ENCODE peak calls at places on chromosomes 5 and 9, in ten cellular contexts. One of them, this sample, is unnamed.

GRCh38 chr5:83848928-83849327 is 128.3 kb upstream of the HAPLN1 start:
- DNase-seq in neural progenitor cell: no peak
- DNase-seq in heart right ventricle: no peak
- DNase-seq in GM23248: no peak
- DNase-seq in sigmoid colon: no peak
- DNase-seq in Peyer's patch: no peak
- DNase-seq in fibroblast of lung: no peak
- DNase-seq in tibial artery: no peak
- DNase-seq in neuronal stem cell: no peak
- DNase-seq in psoas muscle: no peak
- DNase-seq in this sample: no peak

GRCh38 chr9:98251554-98251953 is 3.9 kb downstream of the TBC1D2 start:
- DNase-seq in neural progenitor cell: no peak
- DNase-seq in heart right ventricle: no peak
- DNase-seq in GM23248: peak; percentile 92
- DNase-seq in sigmoid colon: no peak
- DNase-seq in Peyer's patch: no peak
- DNase-seq in fibroblast of lung: peak; percentile 64
- DNase-seq in tibial artery: no peak
- DNase-seq in neuronal stem cell: no peak
- DNase-seq in psoas muscle: no peak
- DNase-seq in this sample: no peak

GRCh38 chr5:39092581-39093350 is 18.6 kb upstream of the RICTOR start:
- DNase-seq in neural progenitor cell: no peak
- DNase-seq in heart right ventricle: no peak
- DNase-seq in GM23248: no peak
- DNase-seq in sigmoid colon: no peak
- DNase-seq in Peyer's patch: no peak
- DNase-seq in fibroblast of lung: peak; percentile 44
- DNase-seq in tibial artery: no peak
- DNase-seq in neuronal stem cell: no peak
- DNase-seq in psoas muscle: no peak
- DNase-seq in this sample: no peak

GRCh38 chr9:86324308-86324707 is 29.9 kb downstream of the TUT7 start:
- DNase-seq in neural progenitor cell: no peak
- DNase-seq in heart right ventricle: no peak
- DNase-seq in GM23248: peak; percentile 85
- DNase-seq in sigmoid colon: no peak
- DNase-seq in Peyer's patch: no peak
- DNase-seq in fibroblast of lung: peak; percentile 65
- DNase-seq in tibial artery: no peak
- DNase-seq in neuronal stem cell: no peak
- DNase-seq in psoas muscle: no peak
- DNase-seq in this sample: no peak

GRCh38 chr5:30581198-30581925 is 612.1 kb upstream of the CDH6 start:
- DNase-seq in neural progenitor cell: peak; percentile 7
- DNase-seq in heart right ventricle: no peak
- DNase-seq in GM23248: no peak
- DNase-seq in sigmoid colon: no peak
- DNase-seq in Peyer's patch: no peak
- DNase-seq in fibroblast of lung: peak; percentile 29
- DNase-seq in tibial artery: no peak
- DNase-seq in neuronal stem cell: no peak
- DNase-seq in psoas muscle: no peak
- DNase-seq in this sample: no peak

GRCh38 chr5:67969631-67970030 is 245.9 kb upstream of the PIK3R1 start:
- DNase-seq in neural progenitor cell: no peak
- DNase-seq in heart right ventricle: no peak
- DNase-seq in GM23248: no peak
- DNase-seq in sigmoid colon: no peak
- DNase-seq in Peyer's patch: no peak
- DNase-seq in fibroblast of lung: no peak
- DNase-seq in tibial artery: no peak
- DNase-seq in neuronal stem cell: no peak
- DNase-seq in psoas muscle: no peak
- DNase-seq in this sample: no peak

GRCh38 chr9:132042324-132042723 is 37.3 kb downstream of the MED27 start:
- DNase-seq in neural progenitor cell: no peak
- DNase-seq in heart right ventricle: no peak
- DNase-seq in GM23248: peak; percentile 96
- DNase-seq in sigmoid colon: no peak
- DNase-seq in Peyer's patch: no peak
- DNase-seq in fibroblast of lung: peak; percentile 94
- DNase-seq in tibial artery: no peak
- DNase-seq in neuronal stem cell: no peak
- DNase-seq in psoas muscle: no peak
- DNase-seq in this sample: no peak

GRCh38 chr5:72324186-72324825 is 4.1 kb downstream of the PTCD2 start:
- DNase-seq in neural progenitor cell: no peak
- DNase-seq in heart right ventricle: no peak
- DNase-seq in GM23248: peak; percentile 13
- DNase-seq in sigmoid colon: no peak
- DNase-seq in Peyer's patch: no peak
- DNase-seq in fibroblast of lung: no peak
- DNase-seq in tibial artery: no peak
- DNase-seq in neuronal stem cell: no peak
- DNase-seq in psoas muscle: no peak
- DNase-seq in this sample: no peak

GRCh38 chr9:134189475-134190231 is 25.3 kb upstream of the RNU6ATAC start:
- DNase-seq in neural progenitor cell: no peak
- DNase-seq in heart right ventricle: no peak
- DNase-seq in GM23248: no peak
- DNase-seq in sigmoid colon: peak; percentile 67
- DNase-seq in Peyer's patch: peak; percentile 43
- DNase-seq in fibroblast of lung: no peak
- DNase-seq in tibial artery: peak; percentile 10
- DNase-seq in neuronal stem cell: no peak
- DNase-seq in psoas muscle: peak; percentile 28
- DNase-seq in this sample: no peak

GRCh38 chr5:1564182-1564748 is 40.5 kb upstream of the LPCAT1 start:
- DNase-seq in neural progenitor cell: no peak
- DNase-seq in heart right ventricle: peak; percentile 29
- DNase-seq in GM23248: peak; percentile 83
- DNase-seq in sigmoid colon: no peak
- DNase-seq in Peyer's patch: no peak
- DNase-seq in fibroblast of lung: peak; percentile 67
- DNase-seq in tibial artery: no peak
- DNase-seq in neuronal stem cell: no peak
- DNase-seq in psoas muscle: no peak
- DNase-seq in this sample: no peak

GRCh38 chr5:118984602-118985001 is 3.7 kb downstream of the DTWD2 start:
- DNase-seq in neural progenitor cell: no peak
- DNase-seq in heart right ventricle: no peak
- DNase-seq in GM23248: peak; percentile 67
- DNase-seq in sigmoid colon: no peak
- DNase-seq in Peyer's patch: no peak
- DNase-seq in fibroblast of lung: peak; percentile 38
- DNase-seq in tibial artery: no peak
- DNase-seq in neuronal stem cell: no peak
- DNase-seq in psoas muscle: no peak
- DNase-seq in this sample: no peak

GRCh38 chr5:78050888-78051287 is 243.6 kb downstream of the AP3B1 start:
- DNase-seq in neural progenitor cell: no peak
- DNase-seq in heart right ventricle: no peak
- DNase-seq in GM23248: peak; percentile 52
- DNase-seq in sigmoid colon: no peak
- DNase-seq in Peyer's patch: no peak
- DNase-seq in fibroblast of lung: peak; percentile 30
- DNase-seq in tibial artery: no peak
- DNase-seq in neuronal stem cell: no peak
- DNase-seq in psoas muscle: no peak
- DNase-seq in this sample: no peak

GRCh38 chr9:127822108-127822507 is 19.4 kb downstream of the FPGS start:
- DNase-seq in neural progenitor cell: no peak
- DNase-seq in heart right ventricle: no peak
- DNase-seq in GM23248: no peak
- DNase-seq in sigmoid colon: no peak
- DNase-seq in Peyer's patch: no peak
- DNase-seq in fibroblast of lung: no peak
- DNase-seq in tibial artery: no peak
- DNase-seq in neuronal stem cell: no peak
- DNase-seq in psoas muscle: no peak
- DNase-seq in this sample: no peak

GRCh38 chr9:89476546-89476945 is 21.4 kb downstream of the SEMA4D start:
- DNase-seq in neural progenitor cell: no peak
- DNase-seq in heart right ventricle: no peak
- DNase-seq in GM23248: no peak
- DNase-seq in sigmoid colon: peak; percentile 29
- DNase-seq in Peyer's patch: peak; percentile 30
- DNase-seq in fibroblast of lung: no peak
- DNase-seq in tibial artery: no peak
- DNase-seq in neuronal stem cell: no peak
- DNase-seq in psoas muscle: no peak
- DNase-seq in this sample: no peak

GRCh38 chr9:89474939-89475338 is 23.0 kb downstream of the SEMA4D start:
- DNase-seq in neural progenitor cell: no peak
- DNase-seq in heart right ventricle: no peak
- DNase-seq in GM23248: no peak
- DNase-seq in sigmoid colon: peak; percentile 30
- DNase-seq in Peyer's patch: peak; percentile 43
- DNase-seq in fibroblast of lung: no peak
- DNase-seq in tibial artery: no peak
- DNase-seq in neuronal stem cell: no peak
- DNase-seq in psoas muscle: no peak
- DNase-seq in this sample: no peak

GRCh38 chr9:89477811-89478583 is 19.9 kb downstream of the SEMA4D start:
- DNase-seq in neural progenitor cell: no peak
- DNase-seq in heart right ventricle: peak; percentile 51
- DNase-seq in GM23248: no peak
- DNase-seq in sigmoid colon: peak; percentile 53
- DNase-seq in Peyer's patch: peak; percentile 63
- DNase-seq in fibroblast of lung: no peak
- DNase-seq in tibial artery: no peak
- DNase-seq in neuronal stem cell: no peak
- DNase-seq in psoas muscle: no peak
- DNase-seq in this sample: no peak

GRCh38 chr9:89477395-89477794 is 20.5 kb downstream of the SEMA4D start:
- DNase-seq in neural progenitor cell: no peak
- DNase-seq in heart right ventricle: no peak
- DNase-seq in GM23248: no peak
- DNase-seq in sigmoid colon: peak; percentile 25
- DNase-seq in Peyer's patch: peak; percentile 43
- DNase-seq in fibroblast of lung: no peak
- DNase-seq in tibial artery: no peak
- DNase-seq in neuronal stem cell: no peak
- DNase-seq in psoas muscle: no peak
- DNase-seq in this sample: no peak

DNA sequence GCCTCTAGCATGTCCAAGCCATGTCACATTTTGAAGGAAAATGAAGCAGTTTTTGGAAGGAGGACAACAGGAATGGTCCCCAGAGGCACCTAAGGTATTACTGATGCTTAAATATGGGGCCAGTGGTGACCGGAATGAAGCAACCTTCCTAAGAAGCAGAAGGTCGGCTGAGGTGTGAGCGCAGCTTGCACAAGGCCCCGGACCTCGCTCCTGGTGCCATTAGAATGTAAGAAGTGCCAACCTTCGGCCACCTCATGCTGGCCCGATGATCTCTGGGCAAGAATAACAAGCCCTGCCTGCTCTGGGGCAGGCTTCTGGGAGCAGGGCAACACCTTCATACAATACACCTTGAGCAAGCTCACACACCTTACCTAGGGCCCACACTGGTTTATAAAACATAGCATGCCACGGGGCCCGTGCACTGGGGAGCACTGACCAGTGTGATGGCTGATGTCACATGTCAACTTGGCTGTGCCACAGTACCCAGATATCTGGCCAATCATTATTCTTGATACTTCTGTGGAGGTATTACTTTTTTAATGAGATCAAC is 21.9 kb downstream of the SEMA4D start:
- DNase-seq in neural progenitor cell: no peak
- DNase-seq in heart right ventricle: no peak
- DNase-seq in GM23248: no peak
- DNase-seq in sigmoid colon: peak; percentile 22
- DNase-seq in Peyer's patch: peak; percentile 30
- DNase-seq in fibroblast of lung: no peak
- DNase-seq in tibial artery: no peak
- DNase-seq in neuronal stem cell: no peak
- DNase-seq in psoas muscle: no peak
- DNase-seq in this sample: no peak
- H3K27ac ChIP-seq in neural progenitor cell: no peak overlapping the region
- H3K27ac ChIP-seq in heart right ventricle: no peak overlapping the region
- H3K27ac ChIP-seq in GM23248: no peak overlapping the region
- H3K27ac ChIP-seq in sigmoid colon: no peak overlapping the region
- H3K27ac ChIP-seq in Peyer's patch: peak overlapping the region; percentile 54
- H3K27ac ChIP-seq in fibroblast of lung: no peak overlapping the region
- H3K27ac ChIP-seq in tibial artery: no peak overlapping the region
- H3K27ac ChIP-seq in neuronal stem cell: no peak overlapping the region
- H3K27ac ChIP-seq in psoas muscle: no peak overlapping the region
- H3K27ac ChIP-seq in this sample: no peak overlapping the region

DNA sequence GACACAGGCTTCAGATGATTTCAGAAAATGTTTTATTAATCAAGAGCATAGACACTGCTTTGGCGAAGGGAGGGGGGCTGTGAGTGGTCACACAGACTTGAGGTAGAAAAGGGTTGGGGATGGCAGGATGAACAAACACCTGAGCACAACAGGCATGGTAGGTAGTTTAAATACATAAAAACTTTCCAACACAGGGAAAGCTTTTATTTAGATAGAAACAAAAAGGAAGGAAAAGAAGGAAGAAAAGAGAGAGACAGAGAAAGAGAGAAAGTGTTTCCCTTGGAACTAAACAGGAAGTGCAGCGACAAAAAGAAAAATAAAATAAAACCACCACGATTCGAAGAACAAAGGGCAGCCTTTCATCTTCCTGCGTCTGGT is 3.1 kb downstream of the HAND1 start:
- DNase-seq in neural progenitor cell: no peak
- DNase-seq in heart right ventricle: no peak
- DNase-seq in GM23248: no peak
- DNase-seq in sigmoid colon: no peak
- DNase-seq in Peyer's patch: no peak
- DNase-seq in fibroblast of lung: no peak
- DNase-seq in tibial artery: no peak
- DNase-seq in neuronal stem cell: no peak
- DNase-seq in psoas muscle: no peak
- DNase-seq in this sample: no peak
- H3K9me3 ChIP-seq in neural progenitor cell: no peaks in the 10 kb centered on the region
- H3K9me3 ChIP-seq in heart right ventricle: no peaks in the 10 kb centered on the region
- H3K9me3 ChIP-seq in GM23248: no peaks in the 10 kb centered on the region
- H3K9me3 ChIP-seq in sigmoid colon: no peaks in the 10 kb centered on the region
- H3K9me3 ChIP-seq in Peyer's patch: no peaks in the 10 kb centered on the region
- H3K9me3 ChIP-seq in fibroblast of lung: no peaks in the 10 kb centered on the region
- H3K9me3 ChIP-seq in tibial artery: no peaks in the 10 kb centered on the region
- H3K9me3 ChIP-seq in neuronal stem cell: no peaks in the 10 kb centered on the region
- H3K9me3 ChIP-seq in psoas muscle: no peaks in the 10 kb centered on the region
- H3K9me3 ChIP-seq in this sample: no peaks in the 10 kb centered on the region

GRCh38 chr9:10054456-10054855 is 558.3 kb downstream of the PTPRD start:
- DNase-seq in neural progenitor cell: no peak
- DNase-seq in heart right ventricle: no peak
- DNase-seq in GM23248: no peak
- DNase-seq in sigmoid colon: no peak
- DNase-seq in Peyer's patch: no peak
- DNase-seq in fibroblast of lung: no peak
- DNase-seq in tibial artery: no peak
- DNase-seq in neuronal stem cell: no peak
- DNase-seq in psoas muscle: no peak
- DNase-seq in this sample: no peak
- H3K27ac ChIP-seq in neural progenitor cell: no peak overlapping the region
- H3K27ac ChIP-seq in heart right ventricle: no peak overlapping the region
- H3K27ac ChIP-seq in GM23248: no peak overlapping the region
- H3K27ac ChIP-seq in sigmoid colon: no peak overlapping the region
- H3K27ac ChIP-seq in Peyer's patch: no peak overlapping the region
- H3K27ac ChIP-seq in fibroblast of lung: no peak overlapping the region
- H3K27ac ChIP-seq in tibial artery: no peak overlapping the region
- H3K27ac ChIP-seq in neuronal stem cell: no peak overlapping the region
- H3K27ac ChIP-seq in psoas muscle: no peak overlapping the region
- H3K27ac ChIP-seq in this sample: no peak overlapping the region

GRCh38 chr5:33136785-33137184 is 304.0 kb upstream of the TARS1 start:
- DNase-seq in neural progenitor cell: no peak
- DNase-seq in heart right ventricle: no peak
- DNase-seq in GM23248: no peak
- DNase-seq in sigmoid colon: no peak
- DNase-seq in Peyer's patch: no peak
- DNase-seq in fibroblast of lung: no peak
- DNase-seq in tibial artery: no peak
- DNase-seq in neuronal stem cell: no peak
- DNase-seq in psoas muscle: no peak
- DNase-seq in this sample: no peak
- H3K9me3 ChIP-seq in neural progenitor cell: peaks cover 3% of the 10 kb centered on the region
- H3K9me3 ChIP-seq in heart right ventricle: peaks cover 58% of the 10 kb centered on the region
- H3K9me3 ChIP-seq in GM23248: no peaks in the 10 kb centered on the region
- H3K9me3 ChIP-seq in sigmoid colon: peaks cover 10% of the 10 kb centered on the region
- H3K9me3 ChIP-seq in Peyer's patch: peaks cover 5% of the 10 kb centered on the region
- H3K9me3 ChIP-seq in fibroblast of lung: no peaks in the 10 kb centered on the region
- H3K9me3 ChIP-seq in tibial artery: peaks cover 16% of the 10 kb centered on the region
- H3K9me3 ChIP-seq in neuronal stem cell: peaks cover 3% of the 10 kb centered on the region
- H3K9me3 ChIP-seq in psoas muscle: peaks cover 17% of the 10 kb centered on the region
- H3K9me3 ChIP-seq in this sample: no peaks in the 10 kb centered on the region

This sample was measured in iPS DF 6.9.